ENCODE peak calls at places on chromosomes 16 and 17, in five cellular contexts. C is SK-N-SH, N is HepG2, T is GM12878, S is K562. W is an unnamed sample.

GRCh38 chr17:77332034-77332971 is 191.5 kb downstream of the SEC14L1 start:
- DNase-seq in C (no peak), N (no peak), T (no peak), S (no peak), W (no peak)

GRCh38 chr17:79713391-79713790 is 17.4 kb upstream of the ENPP7 start:
- DNase-seq in C (no peak), N (no peak), T (no peak), S (no peak), W (no peak)

GRCh38 chr16:5516115-5516514 is 418.5 kb upstream of the EEF2KMT start:
- DNase-seq in C (no peak), N (no peak), T (no peak), S (no peak), W (no peak)

GRCh38 chr16:49436181-49436580 is 62.6 kb downstream of the C16orf78 start:
- DNase-seq in C (no peak), N (no peak), T (no peak), S (no peak), W (no peak)

GRCh38 chr17:58284613-58285421 is 4.1 kb upstream of the MPO start:
- DNase-seq in C (no peak), N (no peak), T (no peak), S (no peak), W (no peak)

GRCh38 chr16:66512589-66513404 is 37.1 kb downstream of the TK2 start:
- DNase-seq in C (no peak), N (peak), T (no peak), S (no peak), W (no peak)

GRCh38 chr16:73951541-73951940 is 345.1 kb upstream of the PSMD7 start:
- DNase-seq in C (no peak), N (no peak), T (no peak), S (no peak), W (no peak)

GRCh38 chr16:10001258-10001785 is 180.9 kb downstream of the GRIN2A start:
- DNase-seq in C (no peak), N (no peak), T (no peak), S (no peak), W (no peak)

GRCh38 chr16:58011652-58012051 is 10.4 kb downstream of the USB1 start:
- DNase-seq in C (no peak), N (peak), T (no peak), S (no peak), W (no peak)

GRCh38 chr17:74512624-74513084 is 18.6 kb downstream of the CD300LB start:
- DNase-seq in C (no peak), N (no peak), T (peak), S (no peak), W (no peak)

GRCh38 chr17:34300652-34301390 is 15.3 kb downstream of the CCL11 start:
- DNase-seq in C (no peak), N (no peak), T (no peak), S (no peak), W (no peak)

GRCh38 chr17:38557395-38557794 is 48.4 kb downstream of the SRCIN1 start:
- DNase-seq in C (no peak), N (no peak), T (no peak), S (no peak), W (no peak)

GRCh38 chr17:37490022-37490587 is 414 bp downstream of the DUSP14 start:
- DNase-seq in C (peak), N (peak), T (no peak), S (no peak), W (peak)

GRCh38 chr17:40566027-40566426 is 755 bp upstream of the CCR7 start:
- DNase-seq in C (no peak), N (no peak), T (no peak), S (no peak), W (no peak)

GRCh38 chr17:968812-969766 is 10.5 kb downstream of the NXN start:
- DNase-seq in C (peak), N (no peak), T (no peak), S (no peak), W (no peak)

GRCh38 chr17:15883617-15884111 is 61.3 kb upstream of the ADORA2B start:
- DNase-seq in C (no peak), N (no peak), T (no peak), S (no peak), W (no peak)

GRCh38 chr17:29726721-29727252 is 104.1 kb upstream of the CORO6 start:
- DNase-seq in C (peak), N (no peak), T (peak), S (peak), W (no peak)

GRCh38 chr16:66752379-66752778 is 970 bp upstream of the DYNC1LI2 start:
- DNase-seq in C (no peak), N (no peak), T (no peak), S (no peak), W (no peak)

GRCh38 chr17:41974658-41975057 is 8.1 kb downstream of the CNP start:
- DNase-seq in C (no peak), N (no peak), T (no peak), S (no peak), W (no peak)

GRCh38 chr16:6493555-6493954 is 839.1 kb upstream of the RBFOX1 start:
- DNase-seq in C (no peak), N (no peak), T (no peak), S (no peak), W (no peak)

GRCh38 chr16:55475919-55476318 is 3.1 kb upstream of the MMP2 start:
- DNase-seq in C (no peak), N (no peak), T (no peak), S (no peak), W (no peak)

GRCh38 chr17:37824534-37825485 is 80.0 kb upstream of the HNF1B start:
- DNase-seq in C (no peak), N (peak), T (no peak), S (no peak), W (no peak)

GRCh38 chr17:5694507-5694906 is 110.2 kb upstream of the NLRP1 start:
- DNase-seq in C (no peak), N (no peak), T (no peak), S (peak), W (peak)

GRCh38 chr16:83802135-83802534 is 5.6 kb upstream of the HSBP1 start:
- DNase-seq in C (no peak), N (no peak), T (no peak), S (no peak), W (no peak)

GRCh38 chr17:17060930-17061329 is 18.7 kb downstream of the MPRIP start:
- DNase-seq in C (no peak), N (no peak), T (no peak), S (no peak), W (no peak)

GRCh38 chr17:75144816-75145511 is 9.3 kb downstream of the JPT1 start:
- DNase-seq in C (no peak), N (no peak), T (no peak), S (no peak), W (no peak)

GRCh38 chr17:2485543-2485942 is 26.1 kb downstream of the METTL16 start:
- DNase-seq in C (no peak), N (peak), T (no peak), S (no peak), W (no peak)

GRCh38 chr16:61829631-61830030 is 206.6 kb downstream of the CDH8 start:
- DNase-seq in C (no peak), N (no peak), T (no peak), S (no peak), W (no peak)

GRCh38 chr17:42618442-42619150 is 9.1 kb downstream of the TUBG1 start:
- DNase-seq in C (peak), N (peak), T (peak), S (peak), W (no peak)

GRCh38 chr17:75003070-75003956 is 9.2 kb upstream of the MRPL58 start:
- DNase-seq in C (no peak), N (no peak), T (no peak), S (no peak), W (no peak)

GRCh38 chr16:56389554-56389953 is 35.8 kb downstream of the AMFR start:
- DNase-seq in C (no peak), N (no peak), T (no peak), S (no peak), W (no peak)

GRCh38 chr17:51761105-51761504 is 397.4 kb downstream of the CA10 start:
- DNase-seq in C (no peak), N (no peak), T (no peak), S (no peak), W (no peak)

GRCh38 chr17:29930399-29931010 is 477 bp upstream of the SSH2 start:
- DNase-seq in C (no peak), N (peak), T (no peak), S (no peak), W (no peak)

GRCh38 chr16:86888240-86889044 is 310.1 kb downstream of the FOXL1 start:
- DNase-seq in C (no peak), N (no peak), T (no peak), S (no peak), W (no peak)

GRCh38 chr17:60506312-60506711 is 19.7 kb downstream of the APPBP2 start:
- DNase-seq in C (no peak), N (peak), T (no peak), S (no peak), W (no peak)

GRCh38 chr16:89847056-89847929 is 19.0 kb downstream of the SPIRE2 start:
- DNase-seq in C (no peak), N (no peak), T (no peak), S (no peak), W (no peak)

GRCh38 chr16:72560617-72561016 is 388.7 kb upstream of the PMFBP1 start:
- DNase-seq in C (no peak), N (peak), T (no peak), S (no peak), W (peak)

GRCh38 chr17:16415031-16415924 is at the start of gene TRPV2:
- DNase-seq in C (peak), N (peak), T (peak), S (peak), W (peak)

GRCh38 chr16:1707193-1707790 is 1.3 kb downstream of the MAPK8IP3 start:
- DNase-seq in C (peak), N (peak), T (no peak), S (no peak), W (no peak)
- TF ChIP-seq FOXM1 in C (no peak), N (no peak), T (no peak), S (no peak), W (no peak)

GRCh38 chr17:81540676-81541027 is 11.5 kb downstream of the FAAP100 start:
- DNase-seq in C (no peak), N (no peak), T (no peak), S (no peak), W (no peak)

GRCh38 chr17:81539571-81539900 is 11.4 kb downstream of the FSCN2 start:
- DNase-seq in C (no peak), N (no peak), T (no peak), S (no peak), W (no peak)

GRCh38 chr17:81541123-81541522 is 11.0 kb downstream of the FAAP100 start:
- DNase-seq in C (no peak), N (no peak), T (no peak), S (no peak), W (no peak)

GRCh38 chr17:81538651-81539570 is 10.7 kb downstream of the FSCN2 start:
- DNase-seq in C (no peak), N (no peak), T (no peak), S (no peak), W (no peak)

GRCh38 chr17:81539961-81540675 is 11.9 kb downstream of the FSCN2 start:
- DNase-seq in C (no peak), N (no peak), T (no peak), S (no peak), W (no peak)
- TF ChIP-seq FOXM1 in C (no peak), N (no peak), T (no peak), S (no peak), W (no peak)

GRCh38 chr16:19375561-19376158 is 42.0 kb upstream of the TMC5 start:
- DNase-seq in C (peak), N (peak), T (peak), S (peak), W (peak)
- TF ChIP-seq FOXM1 in C (no peak), N (no peak), T (peak), S (no peak), W (no peak)

DNA sequence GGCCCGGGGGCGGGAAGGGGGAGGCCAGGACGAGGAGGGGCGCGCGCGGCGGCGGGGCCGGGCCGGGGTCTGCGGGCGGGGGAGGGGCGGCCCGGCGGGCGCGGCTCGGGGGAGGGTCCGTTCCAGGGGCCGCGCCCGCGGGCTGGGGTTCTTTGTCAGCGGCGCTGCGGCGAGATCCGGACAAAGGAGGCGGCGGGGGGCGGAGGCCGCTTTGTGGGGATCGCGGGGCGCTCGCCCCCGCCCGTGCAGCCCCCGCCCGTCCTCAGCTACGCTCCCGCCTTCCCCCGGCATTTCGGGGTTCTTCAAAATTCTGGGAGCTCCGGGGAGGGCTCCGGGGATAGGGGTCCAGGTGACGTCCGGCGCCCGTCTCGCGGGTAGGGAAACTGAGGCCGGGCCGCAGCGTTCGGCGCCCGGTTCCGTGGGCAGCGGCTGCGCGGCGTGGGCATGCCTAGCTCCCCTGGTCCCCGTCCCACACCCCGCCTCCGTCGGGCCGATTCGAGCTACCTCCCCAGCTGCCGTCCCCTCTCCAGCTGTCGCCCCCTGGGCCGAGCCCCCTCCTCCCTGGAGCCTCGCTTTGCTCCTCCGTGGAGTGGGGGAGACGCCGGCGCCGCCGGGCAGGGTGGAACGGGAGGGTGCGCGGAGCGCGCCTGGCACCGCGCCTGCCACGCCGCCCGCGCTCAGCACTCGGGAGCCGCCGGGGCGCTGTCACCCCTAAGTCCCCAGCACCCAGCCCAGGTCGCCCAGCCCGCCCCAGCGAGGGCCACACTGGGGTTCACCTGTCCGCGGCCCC is 530 bp downstream of the SNN start:
- DNase-seq in C (peak), N (no peak), T (no peak), S (no peak), W (no peak)
- TF ChIP-seq FOXM1 in C (no peak), N (no peak), T (no peak), S (no peak), W (no peak)

DNA sequence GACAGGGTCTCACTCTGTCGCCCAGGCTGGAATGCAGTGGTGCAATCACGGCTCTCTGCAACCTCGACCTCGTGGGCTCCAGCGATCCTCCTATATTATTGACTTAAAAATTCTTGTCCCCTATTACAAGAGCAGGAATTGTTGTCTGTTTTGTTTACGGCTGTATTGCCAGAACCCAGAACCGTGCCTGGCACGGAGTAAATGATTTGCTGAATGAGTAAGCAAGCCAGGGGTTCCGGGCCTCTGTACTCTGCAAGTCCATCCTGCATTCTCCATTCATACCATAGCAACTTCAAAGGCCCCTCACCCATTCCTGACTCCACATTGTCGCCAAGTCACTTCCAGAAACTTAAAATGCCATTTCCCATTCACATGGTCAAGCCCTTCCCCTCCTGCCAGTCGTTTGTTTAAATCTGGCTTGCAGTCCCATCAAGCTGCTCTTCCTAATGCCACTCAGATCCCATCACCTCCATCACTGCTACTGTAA is 6.9 kb downstream of the ADCY9 start:
- DNase-seq in C (no peak), N (peak), T (no peak), S (no peak), W (no peak)
- TF ChIP-seq FOXM1 in C (no peak), N (no peak), T (no peak), S (no peak), W (no peak)

DNA sequence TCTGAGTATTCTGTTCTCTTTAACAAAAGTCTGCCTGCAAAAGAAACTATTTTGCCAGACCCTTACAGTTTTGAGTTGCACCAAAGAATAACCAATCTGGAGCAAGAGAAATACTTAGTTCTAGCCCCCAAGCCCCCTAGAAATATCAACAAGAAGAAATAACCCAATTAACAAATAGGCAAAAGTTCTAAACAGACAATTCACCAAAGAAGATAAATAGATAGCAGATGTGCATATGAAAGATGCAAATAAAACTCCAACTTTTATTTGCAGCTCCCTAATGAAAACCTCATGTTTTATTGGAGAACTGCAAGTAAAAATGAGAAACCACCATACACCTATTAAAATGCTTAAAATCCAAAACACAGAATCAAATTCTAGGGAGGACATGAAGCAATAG is 1308.0 kb downstream of the CDH11 start:
- DNase-seq in C (no peak), N (no peak), T (no peak), S (no peak), W (no peak)
- TF ChIP-seq FOXM1 in C (no peak), N (no peak), T (no peak), S (no peak), W (no peak)

GRCh38 chr16:71499775-71500364 is 10.7 kb upstream of the ZNF19 start:
- DNase-seq in C (peak), N (peak), T (peak), S (peak), W (peak)
- TF ChIP-seq FOXM1 in C (no peak), N (no peak), T (no peak), S (no peak), W (no peak)

W was measured in HEK293T.